ENCODE peak calls at places on chromosomes 1 and 21, in eight cellular contexts. N, B, E, V, I, J, Z and M are unnamed samples.

GRCh38 chr1:229991104-229991513 is 75.9 kb upstream of the GALNT2 start:
- DNase-seq in N (no peak), B (no peak), E (no peak), V (no peak), I (peak), J (no peak), Z (no peak), M (no peak)

GRCh38 chr21:35399706-35400105 is 350.6 kb upstream of the RUNX1 start:
- DNase-seq in N (no peak), B (no peak), E (no peak), V (no peak), I (no peak), J (no peak), Z (no peak), M (no peak)

GRCh38 chr1:24717867-24718650 is 27.2 kb upstream of the CLIC4 start:
- DNase-seq in N (no peak), B (no peak), E (no peak), V (no peak), I (no peak), J (no peak), Z (peak), M (peak)

GRCh38 chr1:218480137-218480536 is 135.0 kb downstream of the TGFB2 start:
- DNase-seq in N (no peak), B (peak), E (no peak), V (no peak), I (no peak), J (no peak), Z (no peak), M (no peak)

GRCh38 chr21:31892686-31893085 is 19.9 kb downstream of the HUNK start:
- DNase-seq in N (no peak), B (no peak), E (no peak), V (no peak), I (no peak), J (no peak), Z (no peak), M (no peak)

GRCh38 chr1:110425611-110426152 is 18.2 kb upstream of the LAMTOR5 start:
- DNase-seq in N (no peak), B (no peak), E (no peak), V (peak), I (no peak), J (no peak), Z (no peak), M (no peak)

GRCh38 chr1:158101944-158102343 is 78.8 kb upstream of the CD1D start:
- DNase-seq in N (no peak), B (peak), E (peak), V (no peak), I (no peak), J (no peak), Z (no peak), M (no peak)

GRCh38 chr1:3407021-3407420 is 47.4 kb upstream of the ARHGEF16 start:
- DNase-seq in N (no peak), B (no peak), E (no peak), V (no peak), I (no peak), J (no peak), Z (no peak), M (no peak)

GRCh38 chr1:2415801-2416208 is 3.4 kb upstream of the PEX10 start:
- DNase-seq in N (no peak), B (no peak), E (no peak), V (no peak), I (no peak), J (peak), Z (no peak), M (no peak)

GRCh38 chr1:151147132-151147503 is 687 bp upstream of the SEMA6C start:
- DNase-seq in N (peak), B (peak), E (no peak), V (no peak), I (no peak), J (no peak), Z (no peak), M (no peak)

GRCh38 chr1:229674042-229674441 is 48.0 kb downstream of the URB2 start:
- DNase-seq in N (no peak), B (no peak), E (no peak), V (no peak), I (no peak), J (no peak), Z (no peak), M (no peak)

GRCh38 chr1:93775224-93775623 is 93.6 kb upstream of the BCAR3 start:
- DNase-seq in N (no peak), B (no peak), E (peak), V (no peak), I (no peak), J (no peak), Z (no peak), M (no peak)

GRCh38 chr1:15410884-15411245 is 1.2 kb downstream of the EFHD2 start:
- DNase-seq in N (no peak), B (no peak), E (no peak), V (no peak), I (no peak), J (no peak), Z (no peak), M (peak)

GRCh38 chr1:15410223-15410883 is 665 bp downstream of the EFHD2 start:
- DNase-seq in N (no peak), B (no peak), E (no peak), V (no peak), I (no peak), J (no peak), Z (no peak), M (peak)

GRCh38 chr1:15412843-15413242 is 3.2 kb downstream of the EFHD2 start:
- DNase-seq in N (no peak), B (no peak), E (no peak), V (no peak), I (no peak), J (peak), Z (peak), M (no peak)

GRCh38 chr1:15412488-15412800 is 2.8 kb downstream of the EFHD2 start:
- DNase-seq in N (no peak), B (no peak), E (no peak), V (no peak), I (no peak), J (no peak), Z (peak), M (no peak)

DNA sequence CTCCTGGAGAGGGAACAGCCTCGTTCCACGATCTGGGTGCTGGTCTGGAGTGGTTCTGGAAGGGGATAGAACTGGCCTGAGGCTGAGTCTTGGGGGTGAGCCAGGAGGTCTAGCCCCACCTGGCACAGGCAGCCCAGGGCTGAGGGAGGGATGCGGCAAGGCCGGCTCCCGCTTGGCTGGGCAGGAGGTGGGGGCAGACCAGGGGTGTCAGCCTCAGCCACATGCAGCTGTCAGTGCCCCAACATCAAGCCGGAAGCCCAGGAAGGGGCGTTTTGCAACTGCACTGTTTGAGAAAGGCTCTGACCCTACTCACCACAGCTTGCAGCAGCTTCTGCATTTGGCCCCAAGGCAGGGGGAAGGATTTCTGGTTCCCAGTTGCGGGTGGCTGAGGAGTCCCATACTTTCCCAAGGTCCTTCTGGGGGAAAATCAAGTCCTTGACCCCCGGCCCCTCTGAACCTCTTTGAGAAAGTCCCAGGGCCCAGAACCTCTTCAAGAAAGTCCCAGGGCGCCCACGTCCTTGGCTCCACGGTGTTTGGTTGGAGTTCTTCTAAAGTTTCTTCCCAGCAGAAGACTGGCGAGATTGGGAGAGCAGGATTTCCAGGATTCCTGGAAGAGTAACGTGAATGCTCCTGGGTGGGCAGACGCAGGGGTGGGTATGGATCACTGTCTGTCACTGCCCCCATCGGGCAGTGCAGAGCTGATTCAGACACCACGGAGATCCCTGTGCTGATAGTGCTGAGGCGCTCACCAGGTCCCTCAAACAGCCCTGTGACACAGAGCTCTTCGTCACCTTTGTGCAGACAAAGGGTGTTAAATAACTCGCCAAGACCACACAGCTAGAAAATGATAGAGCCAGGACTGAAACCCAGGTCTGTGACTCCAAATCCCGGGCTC is 2.2 kb downstream of the EFHD2 start:
- DNase-seq in N (no peak), B (peak), E (no peak), V (peak), I (no peak), J (peak), Z (peak), M (peak)
- TF ChIP-seq POLR2A in N (no peak), B (no peak), E (no peak), V (no peak), I (no peak), J (no peak), Z (peak), M (no peak)

DNA sequence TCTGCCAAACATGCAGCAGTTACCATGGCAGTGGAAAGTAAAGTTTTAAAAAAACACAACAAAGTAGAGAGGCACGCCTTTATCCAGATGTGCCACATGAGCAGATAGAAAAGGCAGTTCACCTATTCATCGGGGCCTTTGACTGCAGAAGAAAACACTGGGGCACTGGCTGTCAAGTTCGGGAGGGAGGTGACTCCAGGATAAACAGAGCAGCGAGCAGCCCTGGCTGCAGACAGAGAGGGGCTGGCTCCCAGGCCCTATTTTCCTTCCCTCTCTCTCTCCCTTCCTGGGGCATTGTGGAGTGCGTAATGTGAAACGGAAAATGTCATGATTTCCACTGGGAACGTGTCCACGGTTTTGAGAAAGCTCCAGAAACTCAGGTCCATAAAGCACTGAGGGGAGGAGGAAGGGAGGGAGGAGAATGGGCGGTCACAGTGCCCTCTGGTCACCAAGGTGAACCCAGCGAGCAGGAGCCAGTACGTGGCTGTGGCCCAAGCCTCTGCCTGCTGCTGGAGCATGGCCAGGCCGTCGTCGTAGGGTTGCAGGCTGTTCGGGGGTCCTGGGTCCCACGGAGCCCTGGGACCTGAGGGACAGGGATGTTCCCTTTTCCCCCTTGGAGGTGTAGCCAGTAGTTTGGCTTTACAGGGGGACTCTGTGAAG is 114.7 kb upstream of the IRF2BP2 start:
- DNase-seq in N (peak), B (no peak), E (peak), V (no peak), I (peak), J (peak), Z (peak), M (peak)
- TF ChIP-seq POLR2A in N (peak), B (peak), E (no peak), V (no peak), I (no peak), J (no peak), Z (peak), M (peak)

GRCh38 chr21:45302082-45303061 is 14.7 kb upstream of the POFUT2 start:
- DNase-seq in N (peak), B (no peak), E (no peak), V (no peak), I (no peak), J (peak), Z (no peak), M (peak)
- TF ChIP-seq POLR2A in N (peak), B (no peak), E (no peak), V (no peak), I (no peak), J (no peak), Z (no peak), M (no peak)

GRCh38 chr1:112706505-112707216 is at the start of gene RHOC:
- DNase-seq in N (peak), B (peak), E (no peak), V (no peak), I (no peak), J (peak), Z (peak), M (peak)
- TF ChIP-seq POLR2A in N (peak), B (peak), E (no peak), V (no peak), I (peak), J (peak), Z (peak), M (peak)

GRCh38 chr1:156295391-156295947 is at the start of gene GLMP:
- DNase-seq in N (peak), B (peak), E (peak), V (peak), I (no peak), J (peak), Z (peak), M (peak)
- TF ChIP-seq POLR2A in N (no peak), B (no peak), E (no peak), V (no peak), I (no peak), J (no peak), Z (peak), M (no peak)

GRCh38 chr1:101407505-101408211 is 170.8 kb downstream of the S1PR1 start:
- DNase-seq in N (no peak), B (no peak), E (no peak), V (no peak), I (no peak), J (no peak), Z (no peak), M (no peak)
- TF ChIP-seq POLR2A in N (no peak), B (no peak), E (no peak), V (no peak), I (no peak), J (no peak), Z (no peak), M (no peak)

GRCh38 chr1:92707709-92708108 is 77.2 kb downstream of the EVI5 start:
- DNase-seq in N (no peak), B (no peak), E (no peak), V (no peak), I (no peak), J (no peak), Z (no peak), M (no peak)

GRCh38 chr1:92705456-92705855 is 79.5 kb downstream of the EVI5 start:
- DNase-seq in N (no peak), B (peak), E (no peak), V (no peak), I (no peak), J (no peak), Z (no peak), M (no peak)

GRCh38 chr1:92709738-92710137 is 75.2 kb downstream of the EVI5 start:
- DNase-seq in N (no peak), B (peak), E (no peak), V (no peak), I (no peak), J (no peak), Z (peak), M (peak)

GRCh38 chr1:92708368-92708950 is 76.4 kb downstream of the EVI5 start:
- DNase-seq in N (no peak), B (peak), E (no peak), V (no peak), I (no peak), J (no peak), Z (no peak), M (no peak)

DNA sequence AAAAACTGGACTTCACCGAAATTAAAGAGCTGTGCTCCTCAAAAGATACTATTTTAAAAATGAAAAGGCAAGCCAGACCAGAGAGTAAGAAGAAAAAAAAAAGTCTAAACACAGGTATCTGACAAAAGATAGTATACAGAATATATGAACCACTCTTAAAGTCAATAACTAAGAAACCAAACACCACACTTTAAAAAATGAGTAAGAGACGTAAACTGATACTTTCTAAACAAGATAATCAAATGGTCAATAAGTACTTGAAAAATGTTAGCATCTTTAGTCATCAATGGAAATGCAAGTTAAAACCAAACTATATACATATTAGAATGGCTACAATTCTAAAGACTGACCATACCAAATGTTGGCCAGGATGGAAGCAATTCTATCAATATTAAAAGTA is 77.6 kb downstream of the EVI5 start:
- DNase-seq in N (no peak), B (no peak), E (no peak), V (no peak), I (no peak), J (no peak), Z (no peak), M (no peak)
- TF ChIP-seq POLR2A in N (no peak), B (no peak), E (no peak), V (no peak), I (no peak), J (no peak), Z (no peak), M (no peak)

GRCh38 chr1:26790551-26790953 is 2.8 kb downstream of the PIGV start:
- DNase-seq in N (no peak), B (no peak), E (no peak), V (no peak), I (no peak), J (no peak), Z (no peak), M (no peak)
- TF ChIP-seq POLR2A in N (no peak), B (no peak), E (no peak), V (no peak), I (no peak), J (no peak), Z (no peak), M (no peak)

GRCh38 chr1:15836772-15837669 is 10.5 kb upstream of the SPEN start:
- DNase-seq in N (peak), B (no peak), E (no peak), V (peak), I (no peak), J (peak), Z (no peak), M (peak)

GRCh38 chr1:15834406-15835204 is 12.9 kb upstream of the SPEN start:
- DNase-seq in N (peak), B (peak), E (peak), V (peak), I (peak), J (peak), Z (peak), M (peak)

GRCh38 chr1:15833842-15834405 is 13.6 kb upstream of the SPEN start:
- DNase-seq in N (no peak), B (no peak), E (no peak), V (no peak), I (no peak), J (no peak), Z (no peak), M (no peak)

GRCh38 chr1:15835205-15835740 is 12.2 kb upstream of the SPEN start:
- DNase-seq in N (no peak), B (no peak), E (no peak), V (no peak), I (no peak), J (peak), Z (no peak), M (no peak)

DNA sequence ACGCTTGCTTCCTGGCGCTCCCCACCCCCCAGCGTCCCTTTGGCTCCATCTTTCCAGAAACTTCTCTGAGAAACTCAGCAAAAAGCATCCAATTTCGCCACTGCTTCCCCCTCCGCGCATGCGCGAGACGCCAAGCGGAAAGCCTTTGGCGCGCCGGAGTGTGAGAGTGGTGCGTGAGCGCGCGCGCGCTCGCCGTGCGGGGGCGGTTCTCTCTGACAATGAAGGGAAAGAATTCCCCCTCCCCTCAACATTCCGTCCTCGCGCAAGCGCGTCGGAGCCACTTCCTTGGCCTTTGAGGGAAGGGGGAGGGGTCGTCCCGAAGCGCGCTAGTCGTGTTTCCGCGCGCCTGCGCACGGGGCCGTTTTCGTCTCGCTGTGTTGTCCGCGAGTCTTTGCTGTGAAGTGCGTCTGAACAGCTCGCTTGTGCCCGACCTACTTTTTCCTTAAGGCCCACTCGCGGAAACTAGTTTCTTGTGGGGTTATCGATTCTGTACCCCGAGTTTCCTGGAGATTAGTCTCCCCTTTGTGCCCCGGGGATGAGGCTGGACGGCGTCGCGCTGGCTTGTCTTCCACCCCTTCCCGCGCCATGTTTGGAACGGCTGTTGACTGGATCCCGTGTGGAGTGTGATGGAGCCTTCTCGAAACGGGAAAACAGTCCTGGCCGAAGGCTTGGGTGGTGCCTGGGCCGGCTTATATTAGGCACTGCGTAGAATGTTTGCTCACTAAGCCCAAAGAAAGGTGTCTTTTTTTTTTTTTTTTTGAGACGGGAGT is 11.6 kb upstream of the SPEN start:
- DNase-seq in N (peak), B (peak), E (peak), V (peak), I (peak), J (peak), Z (peak), M (peak)
- TF ChIP-seq POLR2A in N (peak), B (peak), E (peak), V (peak), I (peak), J (peak), Z (peak), M (peak)

GRCh38 chr1:116560704-116561490 is 9.9 kb downstream of the CD58 start:
- DNase-seq in N (no peak), B (no peak), E (no peak), V (no peak), I (peak), J (no peak), Z (no peak), M (no peak)
- TF ChIP-seq POLR2A in N (no peak), B (no peak), E (no peak), V (no peak), I (no peak), J (no peak), Z (no peak), M (no peak)